ENCODE peak calls at places on chromosomes 7 and 10, in seven cellular contexts. U is GM13977, Z is nephron progenitor cell, T is tibial artery, G is chondrocyte, K is right lobe of liver, Y is fibroblast of mammary gland. C is an unnamed sample.

GRCh38 chr10:20990604-20991003 is 93.5 kb upstream of the NEBL start:
- DNase-seq in U (no peak), G (no peak), K (no peak), T (no peak), Z (no peak), Y (peak), C (peak)

GRCh38 chr7:2864999-2865670 is 21.0 kb upstream of the GNA12 start:
- DNase-seq in Z (peak), K (no peak), Y (peak), G (no peak), U (peak), T (peak), C (peak)

GRCh38 chr10:86102446-86102845 is 264.1 kb downstream of the GRID1 start:
- DNase-seq in U (no peak), Z (no peak), G (no peak), T (no peak), Y (no peak), K (no peak), C (no peak)

GRCh38 chr10:1120761-1121160 is 64.6 kb downstream of the WDR37 start:
- DNase-seq in Z (peak), T (no peak), G (no peak), U (no peak), K (no peak), Y (no peak), C (no peak)

GRCh38 chr10:17523917-17524316 is 69.5 kb upstream of the ST8SIA6 start:
- DNase-seq in Y (no peak), Z (no peak), T (no peak), G (no peak), K (no peak), U (no peak), C (no peak)

GRCh38 chr7:5594616-5595544 is 171.2 kb upstream of the TNRC18 start:
- DNase-seq in Z (peak), G (no peak), U (peak), Y (peak), T (no peak), K (no peak), C (peak)

GRCh38 chr7:116241296-116241695 is 31.0 kb downstream of the TES start:
- DNase-seq in K (no peak), T (no peak), U (no peak), G (no peak), Z (no peak), Y (peak), C (no peak)

GRCh38 chr10:16828114-16828568 is 10.9 kb upstream of the RSU1 start:
- DNase-seq in Y (peak), T (peak), G (no peak), Z (peak), K (peak), U (peak), C (peak)

GRCh38 chr7:27374958-27375841 is 132.6 kb downstream of the EVX1 start:
- DNase-seq in K (no peak), G (no peak), T (no peak), Y (no peak), U (no peak), Z (no peak), C (no peak)

GRCh38 chr10:77799352-77799751 is 127.2 kb downstream of the DLG5 start:
- DNase-seq in K (no peak), Y (peak), G (no peak), U (no peak), T (peak), Z (no peak), C (no peak)

GRCh38 chr7:27129729-27130539 is 623 bp downstream of the HOXA4 start:
- DNase-seq in G (no peak), U (no peak), Z (peak), T (no peak), Y (no peak), K (no peak), C (no peak)

GRCh38 chr7:100396421-100396982 is 23.2 kb downstream of the PILRA start:
- DNase-seq in K (no peak), Y (no peak), Z (no peak), T (no peak), G (no peak), U (peak), C (no peak)

GRCh38 chr10:90977162-90977854 is 56.4 kb upstream of the ANKRD1 start:
- DNase-seq in Z (no peak), U (peak), T (no peak), Y (no peak), K (no peak), G (no peak), C (no peak)

GRCh38 chr7:98211676-98212531 is 665 bp downstream of the BHLHA15 start:
- DNase-seq in G (peak), T (peak), Z (no peak), Y (no peak), K (peak), U (peak), C (no peak)

GRCh38 chr10:22466763-22467334 is 121.6 kb downstream of the SPAG6 start:
- DNase-seq in Y (no peak), G (no peak), Z (no peak), K (no peak), U (no peak), T (no peak), C (no peak)

GRCh38 chr10:95133016-95133752 is 60.9 kb upstream of the ACSM6 start:
- DNase-seq in K (peak), G (no peak), Z (peak), Y (peak), U (peak), T (peak), C (peak)

GRCh38 chr7:122337011-122337410 is 32.5 kb upstream of the FEZF1 start:
- DNase-seq in Y (no peak), U (no peak), K (no peak), Z (no peak), G (no peak), T (no peak), C (no peak)

GRCh38 chr7:83159731-83160130 is 3.0 kb downstream of the PCLO start:
- DNase-seq in Z (no peak), K (no peak), G (no peak), U (no peak), T (no peak), Y (no peak), C (no peak)

GRCh38 chr7:70000747-70001348 is 402.6 kb downstream of the AUTS2 start:
- DNase-seq in U (no peak), Z (no peak), Y (no peak), T (no peak), G (no peak), K (no peak), C (no peak)

GRCh38 chr10:28381903-28382347 is 79.1 kb upstream of the MPP7 start:
- DNase-seq in T (peak), U (peak), Y (peak), Z (peak), G (no peak), K (peak), C (peak)

GRCh38 chr10:43177588-43177987 is 39.3 kb downstream of the CSGALNACT2 start:
- DNase-seq in T (no peak), Z (no peak), K (no peak), Y (peak), G (no peak), U (no peak), C (no peak)

GRCh38 chr7:20331231-20331880 is 656 bp downstream of the ITGB8 start:
- DNase-seq in U (peak), K (peak), G (no peak), Z (peak), T (peak), Y (no peak), C (no peak)

GRCh38 chr7:23604296-23604640 is 7.1 kb downstream of the CCDC126 start:
- DNase-seq in Y (peak), K (no peak), U (no peak), T (no peak), Z (no peak), G (no peak), C (no peak)

GRCh38 chr7:51160990-51161615 is 155.5 kb downstream of the COBL start:
- DNase-seq in Z (peak), G (no peak), Y (peak), T (no peak), U (peak), K (peak), C (peak)
- TF ChIP-seq CTCF in Z (peak), G (peak), Y (peak), T (peak), U (peak), K (peak), C (peak)

GRCh38 chr7:92835140-92835850 is 1.1 kb downstream of the CDK6 start:
- DNase-seq in K (peak), G (peak), T (peak), Z (peak), U (peak), Y (peak), C (peak)

GRCh38 chr7:92832623-92833023 is 3.8 kb downstream of the CDK6 start:
- DNase-seq in T (no peak), Y (no peak), G (no peak), Z (no peak), U (no peak), K (no peak), C (no peak)

GRCh38 chr7:92833024-92833765 is 3.2 kb downstream of the CDK6 start:
- DNase-seq in Z (peak), T (peak), U (peak), K (peak), Y (peak), G (peak), C (peak)

GRCh38 chr7:92834661-92835139 is 1.7 kb downstream of the CDK6 start:
- DNase-seq in T (peak), G (peak), Z (no peak), Y (no peak), K (peak), U (peak), C (peak)

DNA sequence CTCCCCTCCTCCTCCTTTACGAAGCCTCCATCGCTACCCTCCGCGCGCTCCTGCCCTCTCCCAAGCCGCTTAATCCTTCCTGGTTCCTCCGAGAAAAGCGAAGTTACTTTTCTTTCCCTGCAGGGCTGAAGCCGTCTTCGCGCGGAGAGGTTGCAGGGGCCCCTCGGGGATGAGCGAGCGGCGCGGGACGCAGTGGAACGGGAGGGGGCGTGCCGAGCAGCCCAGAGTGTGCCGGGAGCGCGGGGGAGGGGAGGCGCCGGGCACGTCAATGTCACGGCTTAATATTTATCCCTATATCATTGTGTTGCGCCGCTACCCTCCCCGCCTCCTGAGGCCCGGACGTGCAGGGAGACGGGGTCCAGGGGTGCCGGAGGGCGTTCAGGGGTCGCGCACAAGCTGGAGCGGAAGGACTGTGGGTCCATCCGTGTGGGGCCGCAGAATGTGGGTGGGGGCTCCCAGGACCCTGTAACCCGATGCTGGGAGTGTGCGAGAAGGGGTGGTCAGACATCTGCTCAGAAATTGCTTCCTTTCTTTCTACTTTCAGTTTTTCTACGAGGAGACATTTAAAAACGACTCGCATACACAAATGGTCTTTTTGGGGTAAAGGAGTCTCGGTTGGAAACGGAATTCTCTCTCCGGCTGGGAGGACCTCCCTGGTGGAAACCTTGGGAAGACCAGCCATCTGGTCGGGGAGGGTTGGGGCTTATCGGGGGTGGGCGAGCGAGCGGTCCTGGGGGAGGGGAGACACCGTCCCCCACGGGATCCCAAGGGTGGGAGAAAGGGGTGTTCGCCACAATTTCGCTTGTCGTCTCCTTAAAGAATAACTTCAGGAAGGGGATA is 2.4 kb downstream of the CDK6 start:
- DNase-seq in Z (peak), T (peak), U (peak), K (peak), Y (peak), G (peak), C (peak)
- TF ChIP-seq CTCF in Z (no peak), T (no peak), U (peak), K (peak), Y (no peak), G (peak), C (no peak)

GRCh38 chr10:97192952-97193435 is 7.2 kb upstream of the SLIT1 start:
- DNase-seq in Z (no peak), K (no peak), T (no peak), U (no peak), Y (no peak), G (no peak), C (no peak)

GRCh38 chr10:97197030-97197500 is 11.3 kb upstream of the SLIT1 start:
- DNase-seq in Y (peak), Z (no peak), K (no peak), U (no peak), G (no peak), T (no peak), C (no peak)

GRCh38 chr10:97200616-97201015 is 14.9 kb upstream of the SLIT1 start:
- DNase-seq in U (no peak), Z (no peak), K (no peak), Y (no peak), T (no peak), G (no peak), C (no peak)

GRCh38 chr10:97195654-97196212 is 10.0 kb upstream of the SLIT1 start:
- DNase-seq in Y (no peak), Z (no peak), K (no peak), G (no peak), T (no peak), U (no peak), C (no peak)

DNA sequence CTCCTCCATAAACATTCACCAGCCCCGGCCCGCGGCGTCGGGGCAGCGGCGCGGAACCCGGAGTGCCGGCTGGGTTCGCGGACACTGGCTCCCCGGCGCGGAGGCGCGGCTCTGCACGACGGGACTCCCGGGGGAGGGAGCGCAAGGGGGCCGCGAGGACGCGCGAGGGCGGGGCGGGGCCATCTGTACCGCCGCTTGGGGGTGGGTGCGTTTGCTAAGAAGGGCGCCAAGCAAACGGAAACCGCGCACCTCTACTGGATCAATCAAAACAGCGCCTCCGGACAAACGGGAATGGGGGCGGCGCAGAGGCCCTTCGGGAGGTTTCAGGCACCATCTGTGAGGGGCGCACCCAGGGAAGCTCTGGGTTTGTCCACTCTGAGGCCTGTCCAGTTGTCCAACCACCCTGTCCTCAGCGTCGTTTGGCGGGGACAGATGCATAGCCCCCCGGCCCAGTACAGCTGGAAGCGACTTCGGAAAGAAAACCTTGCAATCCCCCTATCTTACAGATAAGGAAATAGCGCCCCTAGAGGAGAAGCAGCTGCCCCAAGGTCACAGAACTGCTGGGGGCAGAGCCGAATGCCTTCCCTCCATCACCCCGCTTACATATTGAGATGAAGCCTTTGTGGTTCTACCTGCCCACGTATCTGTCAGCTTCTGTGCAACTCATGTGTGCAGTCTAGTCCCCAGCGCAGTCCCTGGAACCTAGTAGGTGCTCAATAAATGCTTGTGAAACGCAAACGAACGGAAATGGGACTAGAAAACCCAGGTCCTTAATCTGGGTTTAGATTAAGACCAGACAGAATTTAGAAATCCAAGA is 10.7 kb upstream of the SLIT1 start:
- DNase-seq in T (no peak), K (peak), G (no peak), Z (peak), Y (peak), U (peak), C (peak)
- TF ChIP-seq CTCF in T (peak), K (peak), G (peak), Z (peak), Y (peak), U (peak), C (peak)

GRCh38 chr10:113320980-113321379 is 231.9 kb upstream of the HABP2 start:
- DNase-seq in K (no peak), Z (no peak), T (no peak), G (no peak), Y (no peak), U (no peak), C (no peak)

GRCh38 chr10:113329121-113329596 is 223.7 kb upstream of the HABP2 start:
- DNase-seq in Y (peak), Z (no peak), T (no peak), K (no peak), G (no peak), U (no peak), C (peak)

GRCh38 chr10:113323985-113324384 is 228.9 kb upstream of the HABP2 start:
- DNase-seq in U (no peak), K (no peak), Z (no peak), G (no peak), Y (no peak), T (no peak), C (no peak)

GRCh38 chr10:113322843-113323242 is 230.0 kb upstream of the HABP2 start:
- DNase-seq in K (no peak), Y (no peak), Z (no peak), T (no peak), U (no peak), G (no peak), C (no peak)

DNA sequence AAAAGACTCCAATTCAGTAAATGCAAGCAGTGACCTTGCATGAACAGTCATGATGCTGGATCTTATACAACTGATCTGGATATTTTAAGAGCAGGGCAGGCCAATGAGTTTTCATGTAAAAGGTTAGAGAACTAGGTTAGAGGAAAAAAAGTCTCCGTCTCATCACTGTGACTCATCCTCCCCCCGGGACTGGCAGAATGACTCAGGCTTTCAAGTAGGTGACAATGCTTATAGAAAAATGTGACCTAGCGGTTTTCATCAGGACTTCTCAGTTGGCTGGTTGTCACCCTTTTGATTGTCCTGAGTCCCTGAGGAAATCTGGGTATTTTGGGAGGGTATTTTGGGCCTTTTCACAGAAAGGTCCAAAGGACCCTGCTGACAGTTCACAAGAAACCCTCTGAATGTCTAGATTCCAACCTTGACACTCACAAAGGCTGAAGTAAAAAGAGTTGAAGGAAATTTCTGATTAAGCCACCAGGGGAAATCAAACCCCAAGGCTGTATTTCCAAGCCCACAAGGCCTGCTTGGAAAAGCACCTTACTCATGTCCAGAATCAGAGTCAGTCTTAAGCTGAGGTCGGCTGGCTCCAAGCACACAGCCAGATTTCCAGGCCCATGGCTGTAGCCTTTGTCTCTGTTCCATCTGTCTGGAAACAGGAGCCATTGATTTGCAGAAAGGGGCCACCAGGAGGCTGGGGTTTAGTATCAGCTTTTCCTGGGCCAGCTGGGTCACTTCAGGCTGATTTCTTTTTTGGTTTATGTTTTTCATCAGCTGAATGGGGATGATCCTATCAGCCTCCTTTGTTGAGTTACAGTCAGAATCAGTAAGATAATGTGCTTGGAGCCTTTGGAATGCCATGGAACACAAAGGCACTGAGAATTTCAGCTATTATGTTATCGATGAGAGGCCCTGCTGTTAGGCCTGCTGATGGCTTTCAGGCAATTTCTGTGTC is 226.4 kb upstream of the HABP2 start:
- DNase-seq in T (peak), U (peak), Z (no peak), G (no peak), Y (peak), K (no peak), C (peak)
- TF ChIP-seq CTCF in T (peak), U (no peak), Z (no peak), G (peak), Y (peak), K (no peak), C (no peak)

DNA sequence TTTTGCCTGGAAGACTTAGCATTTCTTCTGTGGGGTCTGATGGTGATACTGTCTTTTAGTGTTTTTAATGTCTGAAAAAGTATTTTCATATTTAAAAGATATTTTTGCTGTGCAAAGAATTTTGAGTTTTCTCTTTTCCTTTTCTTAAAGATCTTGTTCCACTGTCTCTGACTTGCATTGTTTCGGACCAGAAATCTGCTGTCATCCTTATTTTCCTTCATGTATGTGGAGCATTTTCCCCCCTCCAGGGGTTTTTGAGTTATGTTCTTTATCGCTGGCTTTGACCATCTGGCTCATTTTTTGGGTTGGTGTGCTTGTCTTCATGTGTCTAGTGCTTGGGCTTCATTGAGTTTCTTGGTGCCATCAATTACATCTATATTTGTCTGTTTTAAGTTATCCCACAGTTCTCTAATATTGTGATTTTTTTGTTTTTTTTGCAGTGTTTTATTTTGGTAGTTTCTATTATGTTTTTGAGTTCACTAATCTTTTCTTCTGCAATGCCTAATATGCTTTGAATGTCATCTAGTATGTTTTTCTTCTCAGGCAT is 119.9 kb downstream of the MGMT start:
- DNase-seq in T (no peak), G (no peak), Y (peak), U (no peak), K (no peak), Z (no peak), C (peak)
- TF ChIP-seq CTCF in T (no peak), G (no peak), Y (no peak), U (no peak), K (no peak), Z (no peak), C (no peak)

GRCh38 chr10:102713483-102713813 is 749 bp downstream of the ARL3 start:
- DNase-seq in U (no peak), Y (no peak), K (no peak), Z (no peak), G (no peak), T (no peak), C (no peak)
- TF ChIP-seq CTCF in U (peak), Y (peak), K (no peak), Z (peak), G (no peak), T (no peak), C (no peak)